ENCODE peak calls at places on chromosomes 6 and 20, in five cellular contexts. One of them, this sample, is unnamed.

GRCh38 chr20:11652128-11652527 is 265.6 kb upstream of the BTBD3 start:
- DNase-seq in transverse colon: no peak
- DNase-seq in mucosa of descending colon: no peak
- DNase-seq in HL-60: no peak
- DNase-seq in astrocyte: no peak
- DNase-seq in this sample: no peak

GRCh38 chr6:52590634-52590985 is 13.8 kb upstream of the TRAM2 start:
- DNase-seq in transverse colon: no peak
- DNase-seq in mucosa of descending colon: no peak
- DNase-seq in HL-60: no peak
- DNase-seq in astrocyte: no peak
- DNase-seq in this sample: no peak

GRCh38 chr20:35492352-35492751 is 37.0 kb downstream of the CEP250 start:
- DNase-seq in transverse colon: no peak
- DNase-seq in mucosa of descending colon: no peak
- DNase-seq in HL-60: no peak
- DNase-seq in astrocyte: no peak
- DNase-seq in this sample: no peak

GRCh38 chr20:44204156-44204831 is 6.3 kb downstream of the OSER1 start:
- DNase-seq in transverse colon: no peak
- DNase-seq in mucosa of descending colon: no peak
- DNase-seq in HL-60: no peak
- DNase-seq in astrocyte: peak
- DNase-seq in this sample: no peak

GRCh38 chr20:16922834-16923233 is 174.7 kb downstream of the OTOR start:
- DNase-seq in transverse colon: no peak
- DNase-seq in mucosa of descending colon: no peak
- DNase-seq in HL-60: no peak
- DNase-seq in astrocyte: peak
- DNase-seq in this sample: no peak

GRCh38 chr6:150753404-150754184 is 111.9 kb upstream of the MTHFD1L start:
- DNase-seq in transverse colon: no peak
- DNase-seq in mucosa of descending colon: no peak
- DNase-seq in HL-60: no peak
- DNase-seq in astrocyte: no peak
- DNase-seq in this sample: no peak

GRCh38 chr6:38604700-38605099 is 35.0 kb downstream of the BTBD9 start:
- DNase-seq in transverse colon: no peak
- DNase-seq in mucosa of descending colon: no peak
- DNase-seq in HL-60: no peak
- DNase-seq in astrocyte: peak
- DNase-seq in this sample: no peak

GRCh38 chr6:111842271-111842822 is 30.9 kb downstream of the FYN start:
- DNase-seq in transverse colon: no peak
- DNase-seq in mucosa of descending colon: no peak
- DNase-seq in HL-60: no peak
- DNase-seq in astrocyte: no peak
- DNase-seq in this sample: no peak

GRCh38 chr6:112600168-112600567 is 253.0 kb downstream of the RFPL4B start:
- DNase-seq in transverse colon: no peak
- DNase-seq in mucosa of descending colon: no peak
- DNase-seq in HL-60: no peak
- DNase-seq in astrocyte: no peak
- DNase-seq in this sample: no peak

GRCh38 chr20:47802226-47802920 is 17.1 kb upstream of the SULF2 start:
- DNase-seq in transverse colon: no peak
- DNase-seq in mucosa of descending colon: no peak
- DNase-seq in HL-60: no peak
- DNase-seq in astrocyte: no peak
- DNase-seq in this sample: no peak

GRCh38 chr6:137399949-137400443 is 94.2 kb downstream of the OLIG3 start:
- DNase-seq in transverse colon: no peak
- DNase-seq in mucosa of descending colon: no peak
- DNase-seq in HL-60: no peak
- DNase-seq in astrocyte: no peak
- DNase-seq in this sample: no peak

DNA sequence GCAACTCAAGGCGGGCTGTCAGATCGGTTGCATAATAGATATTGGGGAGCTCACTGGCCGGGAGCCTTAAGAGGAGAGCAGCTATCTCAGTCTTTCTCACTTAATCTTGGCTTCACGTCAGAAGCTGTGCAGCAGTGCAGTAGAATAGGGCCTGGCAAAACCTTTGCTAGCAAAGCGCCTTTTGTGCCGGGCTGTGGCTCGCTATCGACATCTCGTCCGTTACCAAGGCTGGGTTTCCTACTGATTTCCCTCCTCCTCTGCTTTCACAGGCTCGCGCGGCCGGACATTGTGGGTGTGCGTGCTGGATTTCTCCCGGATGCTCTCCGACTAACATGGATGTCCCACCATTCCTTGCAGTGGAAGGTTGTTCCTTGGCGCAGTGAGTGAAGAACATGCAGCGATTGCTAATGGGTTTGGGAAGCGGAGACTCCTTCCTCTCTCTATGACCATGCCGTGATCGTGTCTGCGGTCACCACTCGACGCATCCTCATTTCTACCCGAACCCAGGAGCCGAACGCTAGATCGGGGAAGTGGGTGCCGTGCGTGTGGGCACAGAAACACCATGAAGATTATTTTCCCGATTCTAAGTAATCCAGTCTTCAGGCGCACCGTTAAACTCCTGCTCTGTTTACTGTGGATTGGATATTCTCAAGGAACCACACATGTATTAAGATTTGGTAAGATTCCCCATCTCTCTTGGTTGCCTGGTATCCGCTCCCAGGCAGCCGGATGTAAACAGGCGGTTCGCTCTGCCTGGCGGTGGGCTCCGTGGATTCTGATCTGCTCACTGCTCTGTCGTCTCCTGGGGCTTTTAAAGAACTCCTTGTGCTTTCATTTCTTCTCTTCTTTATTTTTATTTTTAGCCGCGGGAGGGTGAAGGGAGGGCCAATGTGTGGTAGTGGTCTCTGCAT is 5.5 kb downstream of the GRIK2 start:
- DNase-seq in transverse colon: no peak
- DNase-seq in mucosa of descending colon: no peak
- DNase-seq in HL-60: no peak
- DNase-seq in astrocyte: peak
- DNase-seq in this sample: no peak
- H3K4me3 ChIP-seq in transverse colon: no peak
- H3K4me3 ChIP-seq in mucosa of descending colon: no peak
- H3K4me3 ChIP-seq in HL-60: no peak
- H3K4me3 ChIP-seq in astrocyte: peak
- H3K4me3 ChIP-seq in this sample: no peak

GRCh38 chr6:11223296-11223695 is 9.2 kb downstream of the NEDD9 start:
- DNase-seq in transverse colon: no peak
- DNase-seq in mucosa of descending colon: no peak
- DNase-seq in HL-60: no peak
- DNase-seq in astrocyte: no peak
- DNase-seq in this sample: no peak

GRCh38 chr6:11225990-11226389 is 6.5 kb downstream of the NEDD9 start:
- DNase-seq in transverse colon: no peak
- DNase-seq in mucosa of descending colon: no peak
- DNase-seq in HL-60: no peak
- DNase-seq in astrocyte: no peak
- DNase-seq in this sample: no peak

GRCh38 chr6:11224966-11225463 is 7.5 kb downstream of the NEDD9 start:
- DNase-seq in transverse colon: no peak
- DNase-seq in mucosa of descending colon: no peak
- DNase-seq in HL-60: no peak
- DNase-seq in astrocyte: no peak
- DNase-seq in this sample: no peak

GRCh38 chr6:11222385-11223277 is 9.8 kb downstream of the NEDD9 start:
- DNase-seq in transverse colon: no peak
- DNase-seq in mucosa of descending colon: no peak
- DNase-seq in HL-60: no peak
- DNase-seq in astrocyte: no peak
- DNase-seq in this sample: no peak

GRCh38 chr6:11224252-11224965 is 8.1 kb downstream of the NEDD9 start:
- DNase-seq in transverse colon: no peak
- DNase-seq in mucosa of descending colon: no peak
- DNase-seq in HL-60: no peak
- DNase-seq in astrocyte: peak
- DNase-seq in this sample: peak
- H3K4me3 ChIP-seq in transverse colon: no peak
- H3K4me3 ChIP-seq in mucosa of descending colon: no peak
- H3K4me3 ChIP-seq in HL-60: no peak
- H3K4me3 ChIP-seq in astrocyte: no peak
- H3K4me3 ChIP-seq in this sample: no peak

GRCh38 chr6:30450548-30450907 is 38.8 kb upstream of the HLA-E start:
- DNase-seq in transverse colon: no peak
- DNase-seq in mucosa of descending colon: no peak
- DNase-seq in HL-60: no peak
- DNase-seq in astrocyte: no peak
- DNase-seq in this sample: no peak

GRCh38 chr6:30452736-30453507 is 36.4 kb upstream of the HLA-E start:
- DNase-seq in transverse colon: no peak
- DNase-seq in mucosa of descending colon: no peak
- DNase-seq in HL-60: no peak
- DNase-seq in astrocyte: no peak
- DNase-seq in this sample: no peak

GRCh38 chr6:30447237-30447636 is 42.1 kb upstream of the HLA-E start:
- DNase-seq in transverse colon: no peak
- DNase-seq in mucosa of descending colon: no peak
- DNase-seq in HL-60: no peak
- DNase-seq in astrocyte: no peak
- DNase-seq in this sample: no peak

GRCh38 chr6:30446259-30446658 is 43.0 kb upstream of the HLA-E start:
- DNase-seq in transverse colon: no peak
- DNase-seq in mucosa of descending colon: no peak
- DNase-seq in HL-60: no peak
- DNase-seq in astrocyte: no peak
- DNase-seq in this sample: no peak

DNA sequence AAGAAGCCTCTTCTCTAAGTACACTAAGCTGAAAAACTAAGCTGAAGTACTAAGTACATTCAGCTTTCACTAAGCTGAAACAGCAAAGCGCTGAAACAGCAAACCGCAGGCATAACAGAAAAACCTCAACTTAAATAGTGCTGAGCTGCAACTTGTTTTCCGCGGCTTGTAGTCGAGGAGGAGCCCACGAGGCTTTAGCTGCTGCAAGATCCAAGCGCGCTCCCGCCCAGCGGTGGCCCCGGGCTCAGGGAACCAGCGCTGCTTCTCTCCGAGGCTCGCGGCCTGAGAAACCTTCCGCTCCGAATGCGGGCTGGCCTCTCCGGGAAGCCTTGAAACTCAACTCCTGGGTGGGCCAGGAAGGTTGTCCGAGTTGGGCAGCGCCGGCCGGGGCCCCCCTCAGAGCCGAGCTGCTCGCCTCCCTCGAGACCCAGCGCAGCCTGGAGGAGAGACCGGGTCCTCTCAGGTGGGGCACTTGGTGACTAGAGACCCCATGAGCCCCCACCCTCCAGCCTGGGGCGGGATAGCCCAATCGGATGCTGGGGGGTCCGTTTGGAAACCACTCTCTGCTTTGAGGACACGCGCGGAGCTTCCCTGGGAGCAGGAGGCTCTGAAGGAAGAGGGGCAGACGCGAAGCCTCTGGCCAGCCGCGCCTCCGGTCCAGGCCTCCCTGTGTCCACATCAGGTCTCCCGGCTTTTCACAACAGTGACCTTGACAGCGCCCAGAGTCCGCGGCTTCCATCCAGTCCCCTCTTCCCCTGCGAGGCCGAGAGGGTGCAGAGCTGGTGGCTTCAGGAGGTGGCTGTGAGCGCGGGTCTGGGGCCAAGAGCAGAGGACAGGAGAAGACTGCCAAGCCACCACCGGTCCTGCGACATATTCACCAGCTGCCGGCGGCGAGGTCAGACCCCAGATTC is 38.1 kb upstream of the HLA-E start:
- DNase-seq in transverse colon: peak
- DNase-seq in mucosa of descending colon: peak
- DNase-seq in HL-60: peak
- DNase-seq in astrocyte: peak
- DNase-seq in this sample: peak
- H3K4me3 ChIP-seq in transverse colon: no peak
- H3K4me3 ChIP-seq in mucosa of descending colon: no peak
- H3K4me3 ChIP-seq in HL-60: peak
- H3K4me3 ChIP-seq in astrocyte: no peak
- H3K4me3 ChIP-seq in this sample: peak

DNA sequence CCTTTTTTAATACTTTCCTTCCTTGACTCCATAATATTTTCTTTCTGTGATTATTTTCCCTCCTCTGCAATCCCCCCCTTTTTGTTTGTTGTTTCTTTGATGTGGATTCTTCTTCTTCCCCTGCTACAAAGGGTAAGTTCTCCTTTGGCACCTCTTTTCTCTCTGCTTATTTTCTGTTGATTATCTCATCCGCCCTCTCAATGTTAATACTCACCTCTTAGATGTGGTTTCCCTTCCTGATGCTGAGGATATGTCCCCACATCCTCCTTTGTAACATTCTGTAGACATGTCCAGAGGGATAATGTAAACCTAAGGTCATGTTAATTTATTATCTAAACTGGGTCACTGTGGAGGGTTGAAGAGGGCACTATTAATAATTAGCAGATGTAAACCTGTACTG is 17.7 kb downstream of the FLRT3 start:
- DNase-seq in transverse colon: no peak
- DNase-seq in mucosa of descending colon: no peak
- DNase-seq in HL-60: no peak
- DNase-seq in astrocyte: no peak
- DNase-seq in this sample: no peak
- H3K4me3 ChIP-seq in transverse colon: no peak
- H3K4me3 ChIP-seq in mucosa of descending colon: no peak
- H3K4me3 ChIP-seq in HL-60: no peak
- H3K4me3 ChIP-seq in astrocyte: no peak
- H3K4me3 ChIP-seq in this sample: no peak

DNA sequence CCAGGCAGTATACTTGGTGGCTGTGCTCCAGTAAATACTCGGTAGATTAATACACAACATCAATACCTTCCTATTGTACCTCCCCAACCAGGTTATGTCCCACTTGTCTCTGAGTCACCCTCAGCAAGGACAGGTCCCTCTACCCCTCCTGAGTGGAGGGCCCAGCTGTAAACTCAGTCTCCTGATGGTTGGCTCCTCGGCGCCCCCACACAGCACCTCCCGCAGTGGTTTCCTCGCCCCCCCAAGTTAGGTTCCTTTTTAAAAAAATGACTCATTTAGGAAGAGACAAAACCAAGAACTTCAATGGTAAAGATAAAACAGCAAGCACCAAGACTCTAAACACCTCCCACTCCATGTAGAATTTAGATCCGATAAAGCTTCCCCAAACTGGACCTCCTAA is 83.6 kb downstream of the TRERF1 start:
- DNase-seq in transverse colon: no peak
- DNase-seq in mucosa of descending colon: no peak
- DNase-seq in HL-60: peak
- DNase-seq in astrocyte: no peak
- DNase-seq in this sample: no peak
- H3K4me3 ChIP-seq in transverse colon: no peak
- H3K4me3 ChIP-seq in mucosa of descending colon: no peak
- H3K4me3 ChIP-seq in HL-60: no peak
- H3K4me3 ChIP-seq in astrocyte: no peak
- H3K4me3 ChIP-seq in this sample: no peak